ENCODE peak calls at places on chromosomes 12 and 14, in five cellular contexts. One of them, this sample, is unnamed.
A peak's percentile ranks its signal among the peaks of the same experiment; 100 is the strongest.

GRCh38 chr12:108861878-108862587 is 4.7 kb upstream of the SSH1 start:
- DNase-seq in CD8-positive, alpha-beta memory T cell: no peak
- DNase-seq in A549: no peak
- DNase-seq in adipocyte: no peak
- DNase-seq in right lobe of liver: no peak
- DNase-seq in this sample: peak; percentile 38

GRCh38 chr12:65742481-65742971 is 81.8 kb upstream of the HMGA2 start:
- DNase-seq in CD8-positive, alpha-beta memory T cell: no peak
- DNase-seq in A549: no peak
- DNase-seq in adipocyte: peak; percentile 82
- DNase-seq in right lobe of liver: no peak
- DNase-seq in this sample: no peak

GRCh38 chr12:16618256-16618655 is 12.3 kb upstream of the LMO3 start:
- DNase-seq in CD8-positive, alpha-beta memory T cell: no peak
- DNase-seq in A549: no peak
- DNase-seq in adipocyte: no peak
- DNase-seq in right lobe of liver: no peak
- DNase-seq in this sample: no peak

GRCh38 chr14:91113829-91114078 is at the start of gene DGLUCY:
- DNase-seq in CD8-positive, alpha-beta memory T cell: no peak
- DNase-seq in A549: peak; percentile 81
- DNase-seq in adipocyte: peak; percentile 87
- DNase-seq in right lobe of liver: peak; percentile 89
- DNase-seq in this sample: peak; percentile 86

GRCh38 chr12:59115526-59115925 is 195.2 kb upstream of the LRIG3 start:
- DNase-seq in CD8-positive, alpha-beta memory T cell: no peak
- DNase-seq in A549: no peak
- DNase-seq in adipocyte: peak; percentile 81
- DNase-seq in right lobe of liver: no peak
- DNase-seq in this sample: no peak

GRCh38 chr12:16437281-16437816 is 89.9 kb downstream of the MGST1 start:
- DNase-seq in CD8-positive, alpha-beta memory T cell: no peak
- DNase-seq in A549: no peak
- DNase-seq in adipocyte: no peak
- DNase-seq in right lobe of liver: no peak
- DNase-seq in this sample: no peak

GRCh38 chr12:30764251-30764650 is 9.5 kb upstream of the CAPRIN2 start:
- DNase-seq in CD8-positive, alpha-beta memory T cell: no peak
- DNase-seq in A549: no peak
- DNase-seq in adipocyte: no peak
- DNase-seq in right lobe of liver: no peak
- DNase-seq in this sample: no peak

GRCh38 chr12:117069926-117070900 is 29.0 kb downstream of the TESC start:
- DNase-seq in CD8-positive, alpha-beta memory T cell: no peak
- DNase-seq in A549: no peak
- DNase-seq in adipocyte: no peak
- DNase-seq in right lobe of liver: peak; percentile 32
- DNase-seq in this sample: no peak

GRCh38 chr12:83886479-83886878 is 1026.1 kb downstream of the SLC6A15 start:
- DNase-seq in CD8-positive, alpha-beta memory T cell: no peak
- DNase-seq in A549: no peak
- DNase-seq in adipocyte: no peak
- DNase-seq in right lobe of liver: no peak
- DNase-seq in this sample: no peak

DNA sequence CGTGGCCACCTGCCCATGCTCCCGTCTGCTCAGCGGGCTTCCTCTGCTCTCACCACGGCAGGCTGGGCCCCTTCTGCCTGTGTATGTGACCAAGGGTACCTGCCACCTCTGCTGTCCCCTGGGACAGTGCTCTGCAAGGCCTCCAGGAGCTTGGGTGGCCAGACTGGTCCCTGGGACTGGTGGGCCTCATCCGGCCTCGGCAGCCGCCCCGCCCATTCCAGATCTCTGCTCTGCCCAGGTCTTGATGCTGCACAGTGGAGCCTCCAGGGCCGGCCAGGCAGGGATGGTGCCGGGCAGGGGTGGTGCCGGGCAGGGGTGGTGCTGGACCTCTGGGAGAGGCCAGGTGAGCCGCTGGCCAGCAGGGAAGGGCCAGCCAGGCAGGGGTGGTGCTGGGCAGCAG is 9.0 kb downstream of the FBRSL1 start:
- DNase-seq in CD8-positive, alpha-beta memory T cell: no peak
- DNase-seq in A549: no peak
- DNase-seq in adipocyte: no peak
- DNase-seq in right lobe of liver: no peak
- DNase-seq in this sample: no peak
- H3K4me1 ChIP-seq in CD8-positive, alpha-beta memory T cell: peaks cover 69% of the 10 kb centered on the region
- H3K4me1 ChIP-seq in A549: peaks cover 10% of the 10 kb centered on the region
- H3K4me1 ChIP-seq in adipocyte: peaks cover 7% of the 10 kb centered on the region
- H3K4me1 ChIP-seq in right lobe of liver: peaks cover 60% of the 10 kb centered on the region
- H3K4me1 ChIP-seq in this sample: peaks cover 99% of the 10 kb centered on the region

DNA sequence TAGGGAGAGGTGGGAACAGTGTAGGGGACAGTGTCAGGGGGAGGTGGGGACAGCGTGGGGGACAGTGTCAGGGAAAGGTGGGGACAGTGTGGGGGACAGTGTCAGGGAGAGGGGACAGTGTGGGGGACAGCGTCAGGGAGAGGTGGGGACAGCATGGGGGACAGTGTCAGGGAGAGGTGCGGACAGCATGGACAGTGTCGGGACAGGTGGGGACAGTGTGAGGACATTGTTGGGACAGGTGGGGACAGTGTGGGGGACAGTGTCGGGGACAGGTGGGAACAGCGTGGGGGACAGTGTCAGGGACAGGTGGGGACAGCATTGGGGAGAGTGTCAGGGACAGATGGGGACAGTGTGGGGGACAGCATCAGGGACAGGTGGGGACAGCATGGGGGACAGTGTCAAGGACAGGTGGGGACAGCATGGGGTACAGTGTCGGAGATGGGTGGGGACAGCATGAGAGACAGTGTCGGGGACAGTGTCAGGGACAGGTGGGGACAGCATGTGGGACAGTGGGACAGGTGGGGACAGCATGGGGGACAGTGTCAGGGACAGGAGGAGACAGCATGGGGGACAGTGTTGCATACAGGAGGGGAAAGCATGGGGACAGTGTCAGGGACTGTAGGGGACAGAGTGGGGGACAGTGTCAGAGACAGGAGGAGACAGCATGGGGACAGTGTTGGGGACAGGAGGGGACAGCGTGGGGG is 139.0 kb downstream of the TMEM121 start:
- DNase-seq in CD8-positive, alpha-beta memory T cell: no peak
- DNase-seq in A549: no peak
- DNase-seq in adipocyte: no peak
- DNase-seq in right lobe of liver: no peak
- DNase-seq in this sample: no peak
- H3K4me1 ChIP-seq in CD8-positive, alpha-beta memory T cell: no peaks in the 10 kb centered on the region
- H3K4me1 ChIP-seq in A549: no peaks in the 10 kb centered on the region
- H3K4me1 ChIP-seq in adipocyte: no peaks in the 10 kb centered on the region
- H3K4me1 ChIP-seq in right lobe of liver: peaks cover 4% of the 10 kb centered on the region
- H3K4me1 ChIP-seq in this sample: no peaks in the 10 kb centered on the region

GRCh38 chr12:132774159-132774558 is 12.5 kb upstream of the ANKLE2 start:
- DNase-seq in CD8-positive, alpha-beta memory T cell: no peak
- DNase-seq in A549: no peak
- DNase-seq in adipocyte: no peak
- DNase-seq in right lobe of liver: no peak
- DNase-seq in this sample: no peak
- H3K4me1 ChIP-seq in CD8-positive, alpha-beta memory T cell: peaks cover 41% of the 10 kb centered on the region
- H3K4me1 ChIP-seq in A549: no peaks in the 10 kb centered on the region
- H3K4me1 ChIP-seq in adipocyte: peaks cover 17% of the 10 kb centered on the region
- H3K4me1 ChIP-seq in right lobe of liver: no peaks in the 10 kb centered on the region
- H3K4me1 ChIP-seq in this sample: peaks cover 24% of the 10 kb centered on the region

GRCh38 chr14:61558271-61558670 is 137.0 kb upstream of the HIF1A start:
- DNase-seq in CD8-positive, alpha-beta memory T cell: no peak
- DNase-seq in A549: no peak
- DNase-seq in adipocyte: no peak
- DNase-seq in right lobe of liver: no peak
- DNase-seq in this sample: no peak

GRCh38 chr14:61561144-61561543 is 134.2 kb upstream of the HIF1A start:
- DNase-seq in CD8-positive, alpha-beta memory T cell: no peak
- DNase-seq in A549: peak; percentile 72
- DNase-seq in adipocyte: peak; percentile 69
- DNase-seq in right lobe of liver: no peak
- DNase-seq in this sample: no peak

GRCh38 chr14:61559641-61560201 is 135.6 kb upstream of the HIF1A start:
- DNase-seq in CD8-positive, alpha-beta memory T cell: no peak
- DNase-seq in A549: peak; percentile 98
- DNase-seq in adipocyte: no peak
- DNase-seq in right lobe of liver: no peak
- DNase-seq in this sample: no peak

GRCh38 chr14:61561657-61562276 is 133.5 kb upstream of the HIF1A start:
- DNase-seq in CD8-positive, alpha-beta memory T cell: no peak
- DNase-seq in A549: peak; percentile 77
- DNase-seq in adipocyte: peak; percentile 96
- DNase-seq in right lobe of liver: peak; percentile 75
- DNase-seq in this sample: peak; percentile 51

DNA sequence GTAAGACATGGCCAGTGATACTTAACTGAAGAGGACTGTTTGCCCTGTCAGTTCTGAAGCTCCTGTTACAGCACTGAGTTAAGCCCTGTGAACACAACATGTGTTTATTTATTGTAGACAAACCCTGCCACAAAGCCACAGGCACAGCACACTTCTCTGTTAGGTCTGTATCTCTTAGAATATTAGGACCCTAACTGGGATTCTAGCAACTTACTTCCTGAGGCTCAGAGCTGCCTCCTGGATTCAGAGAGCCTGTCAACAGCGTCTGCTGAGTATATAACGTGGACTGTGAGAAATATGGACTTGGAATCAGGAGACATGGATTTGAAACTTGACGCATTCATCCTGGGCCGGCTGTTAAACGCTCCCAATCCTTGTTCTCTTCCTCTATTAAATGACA is 135.0 kb upstream of the HIF1A start:
- DNase-seq in CD8-positive, alpha-beta memory T cell: no peak
- DNase-seq in A549: no peak
- DNase-seq in adipocyte: peak; percentile 62
- DNase-seq in right lobe of liver: no peak
- DNase-seq in this sample: no peak
- H3K4me1 ChIP-seq in CD8-positive, alpha-beta memory T cell: peaks cover 7% of the 10 kb centered on the region
- H3K4me1 ChIP-seq in A549: peaks cover 92% of the 10 kb centered on the region
- H3K4me1 ChIP-seq in adipocyte: peaks cover 80% of the 10 kb centered on the region
- H3K4me1 ChIP-seq in right lobe of liver: peaks cover 10% of the 10 kb centered on the region
- H3K4me1 ChIP-seq in this sample: peaks cover 47% of the 10 kb centered on the region

GRCh38 chr14:59123526-59123925 is 64.9 kb upstream of the DAAM1 start:
- DNase-seq in CD8-positive, alpha-beta memory T cell: no peak
- DNase-seq in A549: no peak
- DNase-seq in adipocyte: peak; percentile 31
- DNase-seq in right lobe of liver: no peak
- DNase-seq in this sample: no peak
- H3K4me1 ChIP-seq in CD8-positive, alpha-beta memory T cell: no peaks in the 10 kb centered on the region
- H3K4me1 ChIP-seq in A549: no peaks in the 10 kb centered on the region
- H3K4me1 ChIP-seq in adipocyte: peaks cover 11% of the 10 kb centered on the region
- H3K4me1 ChIP-seq in right lobe of liver: no peaks in the 10 kb centered on the region
- H3K4me1 ChIP-seq in this sample: peaks cover 5% of the 10 kb centered on the region

This sample was measured in left ventricle myocardium inferior.